ENCODE peak calls at places on chromosomes 6 and 20, in ten cellular contexts. One of them, this sample, is unnamed. For H3K27me3, the result is how much of the 10 kb centered on the place peaks cover.

GRCh38 chr6:149541139-149541538 is 4.7 kb downstream of the PPIL4 start:
- DNase-seq in ovary: no peak
- DNase-seq in small intestine: no peak
- DNase-seq in aorta: no peak
- DNase-seq in hepatocyte: no peak
- DNase-seq in cardiac muscle cell: no peak
- DNase-seq in heart right ventricle: no peak
- DNase-seq in uterus: no peak
- DNase-seq in PC-3: no peak
- DNase-seq in mesendoderm: no peak
- DNase-seq in this sample: no peak

GRCh38 chr20:62805711-62806382 is 1.2 kb downstream of the OGFR start:
- DNase-seq in ovary: peak
- DNase-seq in small intestine: no peak
- DNase-seq in aorta: peak
- DNase-seq in hepatocyte: peak
- DNase-seq in cardiac muscle cell: no peak
- DNase-seq in heart right ventricle: no peak
- DNase-seq in uterus: no peak
- DNase-seq in PC-3: no peak
- DNase-seq in mesendoderm: no peak
- DNase-seq in this sample: peak

GRCh38 chr6:109308018-109308492 is 74.2 kb downstream of the CD164 start:
- DNase-seq in ovary: no peak
- DNase-seq in small intestine: peak
- DNase-seq in aorta: peak
- DNase-seq in hepatocyte: peak
- DNase-seq in cardiac muscle cell: peak
- DNase-seq in heart right ventricle: no peak
- DNase-seq in uterus: no peak
- DNase-seq in PC-3: peak
- DNase-seq in mesendoderm: peak
- DNase-seq in this sample: peak

GRCh38 chr6:158642097-158642601 is 2.4 kb downstream of the DYNLT1 start:
- DNase-seq in ovary: no peak
- DNase-seq in small intestine: peak
- DNase-seq in aorta: no peak
- DNase-seq in hepatocyte: peak
- DNase-seq in cardiac muscle cell: peak
- DNase-seq in heart right ventricle: no peak
- DNase-seq in uterus: no peak
- DNase-seq in PC-3: peak
- DNase-seq in mesendoderm: no peak
- DNase-seq in this sample: peak

GRCh38 chr6:15329154-15329781 is 83.4 kb downstream of the JARID2 start:
- DNase-seq in ovary: no peak
- DNase-seq in small intestine: no peak
- DNase-seq in aorta: no peak
- DNase-seq in hepatocyte: no peak
- DNase-seq in cardiac muscle cell: peak
- DNase-seq in heart right ventricle: no peak
- DNase-seq in uterus: no peak
- DNase-seq in PC-3: peak
- DNase-seq in mesendoderm: peak
- DNase-seq in this sample: no peak

GRCh38 chr6:138691595-138692057 is 81.9 kb upstream of the CCDC28A start:
- DNase-seq in ovary: no peak
- DNase-seq in small intestine: peak
- DNase-seq in aorta: no peak
- DNase-seq in hepatocyte: peak
- DNase-seq in cardiac muscle cell: peak
- DNase-seq in heart right ventricle: no peak
- DNase-seq in uterus: no peak
- DNase-seq in PC-3: peak
- DNase-seq in mesendoderm: peak
- DNase-seq in this sample: no peak

GRCh38 chr6:160667854-160668481 is 3.9 kb upstream of the LPA start:
- DNase-seq in ovary: no peak
- DNase-seq in small intestine: peak
- DNase-seq in aorta: no peak
- DNase-seq in hepatocyte: peak
- DNase-seq in cardiac muscle cell: no peak
- DNase-seq in heart right ventricle: no peak
- DNase-seq in uterus: no peak
- DNase-seq in PC-3: peak
- DNase-seq in mesendoderm: peak
- DNase-seq in this sample: no peak

GRCh38 chr20:34703573-34704176 is 469 bp upstream of the TP53INP2 start:
- DNase-seq in ovary: no peak
- DNase-seq in small intestine: peak
- DNase-seq in aorta: peak
- DNase-seq in hepatocyte: peak
- DNase-seq in cardiac muscle cell: peak
- DNase-seq in heart right ventricle: no peak
- DNase-seq in uterus: peak
- DNase-seq in PC-3: peak
- DNase-seq in mesendoderm: peak
- DNase-seq in this sample: no peak

GRCh38 chr20:21387528-21387927 is 9.8 kb downstream of the NKX2-4 start:
- DNase-seq in ovary: no peak
- DNase-seq in small intestine: no peak
- DNase-seq in aorta: no peak
- DNase-seq in hepatocyte: no peak
- DNase-seq in cardiac muscle cell: no peak
- DNase-seq in heart right ventricle: no peak
- DNase-seq in uterus: no peak
- DNase-seq in PC-3: no peak
- DNase-seq in mesendoderm: no peak
- DNase-seq in this sample: no peak

GRCh38 chr6:162443101-162443500 is 284.5 kb downstream of the PRKN start:
- DNase-seq in ovary: no peak
- DNase-seq in small intestine: no peak
- DNase-seq in aorta: no peak
- DNase-seq in hepatocyte: no peak
- DNase-seq in cardiac muscle cell: no peak
- DNase-seq in heart right ventricle: no peak
- DNase-seq in uterus: no peak
- DNase-seq in PC-3: peak
- DNase-seq in mesendoderm: no peak
- DNase-seq in this sample: no peak

GRCh38 chr20:6718660-6719059 is 48.8 kb upstream of the BMP2 start:
- DNase-seq in ovary: no peak
- DNase-seq in small intestine: no peak
- DNase-seq in aorta: peak
- DNase-seq in hepatocyte: peak
- DNase-seq in cardiac muscle cell: no peak
- DNase-seq in heart right ventricle: no peak
- DNase-seq in uterus: no peak
- DNase-seq in PC-3: peak
- DNase-seq in mesendoderm: peak
- DNase-seq in this sample: no peak

GRCh38 chr6:15310680-15311079 is 64.8 kb downstream of the JARID2 start:
- DNase-seq in ovary: no peak
- DNase-seq in small intestine: no peak
- DNase-seq in aorta: no peak
- DNase-seq in hepatocyte: no peak
- DNase-seq in cardiac muscle cell: no peak
- DNase-seq in heart right ventricle: no peak
- DNase-seq in uterus: no peak
- DNase-seq in PC-3: no peak
- DNase-seq in mesendoderm: no peak
- DNase-seq in this sample: no peak

GRCh38 chr6:149026530-149026942 is 279.7 kb downstream of the UST start:
- DNase-seq in ovary: no peak
- DNase-seq in small intestine: no peak
- DNase-seq in aorta: no peak
- DNase-seq in hepatocyte: peak
- DNase-seq in cardiac muscle cell: peak
- DNase-seq in heart right ventricle: no peak
- DNase-seq in uterus: no peak
- DNase-seq in PC-3: peak
- DNase-seq in mesendoderm: peak
- DNase-seq in this sample: no peak

GRCh38 chr20:64083380-64084208 is 604 bp downstream of the LKAAEAR1 start:
- DNase-seq in ovary: peak
- DNase-seq in small intestine: no peak
- DNase-seq in aorta: peak
- DNase-seq in hepatocyte: peak
- DNase-seq in cardiac muscle cell: peak
- DNase-seq in heart right ventricle: peak
- DNase-seq in uterus: no peak
- DNase-seq in PC-3: peak
- DNase-seq in mesendoderm: peak
- DNase-seq in this sample: peak

GRCh38 chr6:146914563-146915483 is 289.4 kb upstream of the STXBP5 start:
- DNase-seq in ovary: peak
- DNase-seq in small intestine: peak
- DNase-seq in aorta: peak
- DNase-seq in hepatocyte: peak
- DNase-seq in cardiac muscle cell: peak
- DNase-seq in heart right ventricle: no peak
- DNase-seq in uterus: peak
- DNase-seq in PC-3: peak
- DNase-seq in mesendoderm: peak
- DNase-seq in this sample: peak
- H3K4me3 ChIP-seq in ovary: peak
- H3K4me3 ChIP-seq in small intestine: no peak
- H3K4me3 ChIP-seq in aorta: peak
- H3K4me3 ChIP-seq in hepatocyte: no peak
- H3K4me3 ChIP-seq in cardiac muscle cell: no peak
- H3K4me3 ChIP-seq in heart right ventricle: peak
- H3K4me3 ChIP-seq in uterus: peak
- H3K4me3 ChIP-seq in PC-3: peak
- H3K4me3 ChIP-seq in mesendoderm: no peak
- H3K4me3 ChIP-seq in this sample: no peak

DNA sequence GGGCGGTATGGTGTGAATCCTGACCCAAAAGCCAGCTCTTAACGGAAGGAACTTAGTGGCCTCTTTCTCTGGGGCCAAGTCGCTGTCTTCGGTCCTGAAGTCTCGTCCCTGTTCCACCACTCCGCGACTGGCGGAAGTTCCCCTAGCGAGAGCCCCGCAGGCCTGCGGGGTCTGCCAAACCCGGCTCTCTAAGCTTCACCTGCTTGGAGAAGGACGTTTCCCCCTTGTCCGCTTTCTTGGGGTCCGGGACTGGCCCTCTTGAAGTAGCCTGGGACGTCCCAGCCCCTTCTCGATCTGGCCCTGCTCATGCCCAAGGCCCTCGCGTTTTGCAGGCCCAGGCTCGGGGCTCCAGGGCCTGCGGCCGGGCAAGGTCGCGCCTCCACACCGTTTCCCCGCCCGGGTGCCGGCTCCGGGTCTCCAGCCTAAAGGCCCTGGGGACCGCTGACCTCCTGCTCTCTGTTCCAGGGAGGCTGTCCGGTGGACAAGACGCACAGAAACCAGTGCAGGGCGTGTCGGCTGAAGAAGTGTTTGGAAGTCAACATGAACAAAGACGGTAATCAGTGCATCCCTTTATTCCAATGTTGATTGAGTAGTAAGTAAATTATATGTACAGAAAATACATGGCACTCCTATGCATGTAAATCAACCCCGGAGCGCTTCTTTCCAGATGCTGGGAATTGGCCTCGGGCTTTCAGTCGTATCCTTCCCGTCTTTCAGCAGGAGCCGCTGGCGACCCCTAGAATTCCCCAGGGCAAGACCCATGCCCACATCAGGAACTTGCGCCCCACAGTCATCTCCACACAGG is 8.8 kb downstream of the NR2E1 start:
- DNase-seq in ovary: no peak
- DNase-seq in small intestine: no peak
- DNase-seq in aorta: peak
- DNase-seq in hepatocyte: peak
- DNase-seq in cardiac muscle cell: peak
- DNase-seq in heart right ventricle: no peak
- DNase-seq in uterus: no peak
- DNase-seq in PC-3: no peak
- DNase-seq in mesendoderm: peak
- DNase-seq in this sample: no peak
- H3K27me3 ChIP-seq in ovary: under half
- H3K27me3 ChIP-seq in small intestine: under half
- H3K27me3 ChIP-seq in aorta: under half
- H3K27me3 ChIP-seq in hepatocyte: half or more
- H3K27me3 ChIP-seq in cardiac muscle cell: half or more
- H3K27me3 ChIP-seq in heart right ventricle: half or more
- H3K27me3 ChIP-seq in uterus: half or more
- H3K27me3 ChIP-seq in PC-3: under half
- H3K27me3 ChIP-seq in mesendoderm: half or more
- H3K27me3 ChIP-seq in this sample: half or more

GRCh38 chr6:27604986-27605385 is 132.1 kb upstream of the ZNF184 start:
- DNase-seq in ovary: no peak
- DNase-seq in small intestine: no peak
- DNase-seq in aorta: no peak
- DNase-seq in hepatocyte: peak
- DNase-seq in cardiac muscle cell: peak
- DNase-seq in heart right ventricle: no peak
- DNase-seq in uterus: no peak
- DNase-seq in PC-3: no peak
- DNase-seq in mesendoderm: peak
- DNase-seq in this sample: no peak
- H3K4me3 ChIP-seq in ovary: no peak
- H3K4me3 ChIP-seq in small intestine: no peak
- H3K4me3 ChIP-seq in aorta: no peak
- H3K4me3 ChIP-seq in hepatocyte: peak
- H3K4me3 ChIP-seq in cardiac muscle cell: peak
- H3K4me3 ChIP-seq in heart right ventricle: no peak
- H3K4me3 ChIP-seq in uterus: no peak
- H3K4me3 ChIP-seq in PC-3: no peak
- H3K4me3 ChIP-seq in mesendoderm: peak
- H3K4me3 ChIP-seq in this sample: no peak

GRCh38 chr6:37694259-37694658 is 3.4 kb downstream of the MDGA1 start:
- DNase-seq in ovary: no peak
- DNase-seq in small intestine: no peak
- DNase-seq in aorta: no peak
- DNase-seq in hepatocyte: no peak
- DNase-seq in cardiac muscle cell: no peak
- DNase-seq in heart right ventricle: no peak
- DNase-seq in uterus: no peak
- DNase-seq in PC-3: no peak
- DNase-seq in mesendoderm: no peak
- DNase-seq in this sample: no peak
- H3K27me3 ChIP-seq in ovary: under half
- H3K27me3 ChIP-seq in small intestine: under half
- H3K27me3 ChIP-seq in aorta: under half
- H3K27me3 ChIP-seq in hepatocyte: under half
- H3K27me3 ChIP-seq in cardiac muscle cell: half or more
- H3K27me3 ChIP-seq in heart right ventricle: under half
- H3K27me3 ChIP-seq in uterus: under half
- H3K27me3 ChIP-seq in PC-3: under half
- H3K27me3 ChIP-seq in mesendoderm: under half
- H3K27me3 ChIP-seq in this sample: under half

GRCh38 chr6:27592481-27593199 is 119.7 kb upstream of the ZNF184 start:
- DNase-seq in ovary: no peak
- DNase-seq in small intestine: peak
- DNase-seq in aorta: no peak
- DNase-seq in hepatocyte: peak
- DNase-seq in cardiac muscle cell: peak
- DNase-seq in heart right ventricle: no peak
- DNase-seq in uterus: no peak
- DNase-seq in PC-3: peak
- DNase-seq in mesendoderm: peak
- DNase-seq in this sample: no peak
- H3K4me3 ChIP-seq in ovary: no peak
- H3K4me3 ChIP-seq in small intestine: no peak
- H3K4me3 ChIP-seq in aorta: no peak
- H3K4me3 ChIP-seq in hepatocyte: peak
- H3K4me3 ChIP-seq in cardiac muscle cell: peak
- H3K4me3 ChIP-seq in heart right ventricle: peak
- H3K4me3 ChIP-seq in uterus: no peak
- H3K4me3 ChIP-seq in PC-3: peak
- H3K4me3 ChIP-seq in mesendoderm: peak
- H3K4me3 ChIP-seq in this sample: no peak

GRCh38 chr6:41464019-41464418 is 82.2 kb upstream of the FOXP4 start:
- DNase-seq in ovary: no peak
- DNase-seq in small intestine: no peak
- DNase-seq in aorta: no peak
- DNase-seq in hepatocyte: no peak
- DNase-seq in cardiac muscle cell: no peak
- DNase-seq in heart right ventricle: no peak
- DNase-seq in uterus: no peak
- DNase-seq in PC-3: no peak
- DNase-seq in mesendoderm: no peak
- DNase-seq in this sample: no peak
- H3K27me3 ChIP-seq in ovary: under half
- H3K27me3 ChIP-seq in small intestine: under half
- H3K27me3 ChIP-seq in aorta: under half
- H3K27me3 ChIP-seq in hepatocyte: under half
- H3K27me3 ChIP-seq in cardiac muscle cell: under half
- H3K27me3 ChIP-seq in heart right ventricle: under half
- H3K27me3 ChIP-seq in uterus: under half
- H3K27me3 ChIP-seq in PC-3: under half
- H3K27me3 ChIP-seq in mesendoderm: under half
- H3K27me3 ChIP-seq in this sample: under half